ENCODE peak calls at places on chromosomes 12 and 14, in five cellular contexts. G is H9, A is neuronal stem cell, E is trophoblast cell, Q is H1. J is an unnamed sample.

GRCh38 chr14:101167428-101167827 is 263.9 kb upstream of the RTL1 start:
- DNase-seq in G (no peak), A (no peak), E (no peak), Q (no peak), J (no peak)

GRCh38 chr14:104296388-104297312 is 158.3 kb downstream of the KIF26A start:
- DNase-seq in G (peak), A (no peak), E (no peak), Q (no peak), J (no peak)

GRCh38 chr14:36515105-36515593 is 4.9 kb downstream of the NKX2-1 start:
- DNase-seq in G (peak), A (no peak), E (no peak), Q (peak), J (no peak)

GRCh38 chr12:88420460-88420859 is 159.8 kb downstream of the KITLG start:
- DNase-seq in G (no peak), A (no peak), E (no peak), Q (no peak), J (peak)

GRCh38 chr14:69640931-69641330 is 29.5 kb downstream of the SUSD6 start:
- DNase-seq in G (no peak), A (no peak), E (no peak), Q (no peak), J (no peak)

GRCh38 chr12:20404576-20405346 is 36.4 kb downstream of the PDE3A start:
- DNase-seq in G (no peak), A (no peak), E (no peak), Q (no peak), J (no peak)

GRCh38 chr14:21771671-21772070 is 98.1 kb upstream of the OR4E1 start:
- DNase-seq in G (no peak), A (no peak), E (peak), Q (no peak), J (no peak)

GRCh38 chr12:121781751-121782615 is 11.5 kb downstream of the RHOF start:
- DNase-seq in G (peak), A (no peak), E (no peak), Q (no peak), J (peak)

GRCh38 chr14:24147761-24148428 is 597 bp downstream of the RNF31 start:
- DNase-seq in G (no peak), A (no peak), E (no peak), Q (no peak), J (no peak)

GRCh38 chr14:88605594-88605993 is 42.8 kb downstream of the ZC3H14 start:
- DNase-seq in G (no peak), A (no peak), E (no peak), Q (no peak), J (peak)

GRCh38 chr12:65232490-65233077 is 45.9 kb upstream of the MSRB3 start:
- DNase-seq in G (no peak), A (no peak), E (no peak), Q (no peak), J (peak)

GRCh38 chr12:67322580-67322979 is 53.4 kb downstream of the CAND1 start:
- DNase-seq in G (no peak), A (no peak), E (no peak), Q (no peak), J (no peak)

GRCh38 chr12:109764776-109765492 is 51.3 kb downstream of the FAM222A start:
- DNase-seq in G (peak), A (no peak), E (no peak), Q (peak), J (no peak)

GRCh38 chr12:89029961-89030360 is 322.3 kb downstream of the DUSP6 start:
- DNase-seq in G (no peak), A (no peak), E (no peak), Q (no peak), J (no peak)

GRCh38 chr12:40942326-40942725 is 245.8 kb upstream of the PDZRN4 start:
- DNase-seq in G (no peak), A (peak), E (peak), Q (no peak), J (peak)

GRCh38 chr14:26867171-26867757 is 269.4 kb upstream of the NOVA1 start:
- DNase-seq in G (no peak), A (no peak), E (no peak), Q (no peak), J (no peak)

GRCh38 chr12:111444314-111444705 is 38.6 kb downstream of the SH2B3 start:
- DNase-seq in G (no peak), A (no peak), E (no peak), Q (no peak), J (peak)

GRCh38 chr12:31000751-31001150 is 72.9 kb upstream of the DDX11 start:
- DNase-seq in G (no peak), A (no peak), E (no peak), Q (no peak), J (peak)

GRCh38 chr12:124921200-124922008 is 7.0 kb upstream of the UBC start:
- DNase-seq in G (peak), A (no peak), E (peak), Q (peak), J (peak)

GRCh38 chr12:1918081-1918874 is at the start of gene CACNA2D4:
- DNase-seq in G (peak), A (peak), E (no peak), Q (peak), J (no peak)

GRCh38 chr12:93563807-93564538 is 8.5 kb upstream of the SOCS2 start:
- DNase-seq in G (no peak), A (no peak), E (no peak), Q (no peak), J (peak)

GRCh38 chr12:10027311-10028099 is 3.0 kb upstream of the CLEC9A start:
- DNase-seq in G (no peak), A (no peak), E (peak), Q (no peak), J (peak)

GRCh38 chr12:5432011-5432400 is at the start of gene NTF3:
- DNase-seq in G (peak), A (no peak), E (no peak), Q (peak), J (peak)

GRCh38 chr12:50074936-50075807 is 10.0 kb upstream of the SMARCD1 start:
- DNase-seq in G (peak), A (peak), E (peak), Q (peak), J (peak)

GRCh38 chr12:68613209-68613904 is 2.7 kb downstream of the RAP1B start:
- DNase-seq in G (no peak), A (no peak), E (no peak), Q (no peak), J (no peak)

GRCh38 chr12:46342562-46343033 is 30.0 kb downstream of the SLC38A2 start:
- DNase-seq in G (peak), A (no peak), E (peak), Q (peak), J (peak)

GRCh38 chr12:46349253-46349652 is 23.3 kb downstream of the SLC38A2 start:
- DNase-seq in G (no peak), A (no peak), E (no peak), Q (no peak), J (no peak)

GRCh38 chr12:46339051-46339450 is 33.5 kb downstream of the SLC38A2 start:
- DNase-seq in G (no peak), A (no peak), E (no peak), Q (no peak), J (no peak)

DNA sequence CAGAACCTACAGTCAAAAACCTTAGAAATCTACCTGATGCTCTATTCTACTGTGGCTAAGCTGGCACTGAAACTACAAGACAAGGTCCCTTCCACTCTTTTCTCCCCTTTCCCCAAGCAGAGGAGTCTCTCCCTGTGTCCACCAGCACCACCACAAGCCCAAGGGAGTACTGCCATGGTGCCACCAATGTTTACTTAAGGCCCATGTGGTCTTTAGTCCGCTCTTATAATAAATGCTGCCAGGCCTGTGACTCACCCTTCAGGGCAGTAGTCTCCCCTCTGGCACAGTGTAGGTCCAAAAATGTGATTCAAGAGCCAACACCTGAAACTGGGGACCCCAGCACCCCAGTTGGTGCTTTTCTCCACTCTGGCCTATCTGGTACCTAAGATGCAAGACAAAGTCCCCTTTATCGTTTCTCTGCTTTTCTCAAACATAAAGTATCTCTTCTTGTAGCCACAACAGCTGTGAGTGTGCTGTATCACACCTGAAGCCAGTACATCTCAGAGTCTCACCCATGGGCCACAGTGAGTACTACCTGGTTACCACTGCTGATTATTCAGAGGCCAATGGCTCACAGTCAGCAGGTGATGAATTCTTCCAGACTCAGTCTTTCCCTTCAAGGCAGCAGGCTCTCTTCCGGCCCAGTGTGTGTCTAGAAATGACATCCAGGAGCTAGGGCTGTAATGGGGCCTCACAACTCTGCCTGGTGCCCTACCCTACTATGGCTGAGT is 29.3 kb downstream of the SLC38A2 start:
- DNase-seq in G (no peak), A (no peak), E (no peak), Q (no peak), J (no peak)
- H3K18ac ChIP-seq in G (no peak), A (no peak), E (no peak), Q (no peak), J (no peak)

DNA sequence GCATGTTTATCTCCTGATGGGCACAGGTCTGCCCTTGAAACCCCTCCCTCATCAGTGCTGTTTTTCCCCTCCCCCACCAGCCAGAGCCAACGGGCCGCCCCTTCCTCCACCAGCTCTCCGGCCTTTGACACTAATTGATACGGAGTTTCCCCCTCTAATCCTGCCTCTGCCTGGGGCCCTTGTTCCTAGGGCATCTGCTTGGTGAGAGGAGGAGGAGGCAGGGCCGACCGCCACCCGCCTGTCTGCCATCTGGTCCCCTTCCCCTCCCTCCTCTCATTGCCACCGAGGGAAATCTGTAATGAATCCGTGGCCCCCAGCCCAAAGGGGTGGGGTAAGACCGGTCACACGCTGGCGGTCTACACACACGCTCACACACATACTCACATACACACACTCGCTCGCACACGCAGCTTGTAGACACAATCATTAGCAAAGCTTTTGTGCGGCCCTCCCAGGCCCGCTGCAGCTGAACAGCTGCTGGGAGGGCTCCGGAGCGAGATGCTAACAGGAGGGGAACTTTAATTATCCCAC is 27.4 kb downstream of the SRRM4 start:
- DNase-seq in G (peak), A (peak), E (no peak), Q (peak), J (no peak)
- H2BK12ac ChIP-seq in G (no peak), A (no peak), E (no peak), Q (no peak), J (no peak)

GRCh38 chr12:56437430-56438176 is 11.6 kb downstream of the TIMELESS start:
- DNase-seq in G (no peak), A (no peak), E (no peak), Q (no peak), J (no peak)

GRCh38 chr12:56431288-56431687 is 17.9 kb downstream of the TIMELESS start:
- DNase-seq in G (no peak), A (no peak), E (no peak), Q (no peak), J (no peak)

GRCh38 chr12:56431850-56432249 is 17.4 kb downstream of the TIMELESS start:
- DNase-seq in G (no peak), A (no peak), E (no peak), Q (no peak), J (peak)

GRCh38 chr12:56434828-56435227 is 14.4 kb downstream of the TIMELESS start:
- DNase-seq in G (no peak), A (no peak), E (no peak), Q (no peak), J (no peak)
- H4K8ac ChIP-seq in G (no peak), A (no peak), E (no peak), Q (no peak), J (no peak)

DNA sequence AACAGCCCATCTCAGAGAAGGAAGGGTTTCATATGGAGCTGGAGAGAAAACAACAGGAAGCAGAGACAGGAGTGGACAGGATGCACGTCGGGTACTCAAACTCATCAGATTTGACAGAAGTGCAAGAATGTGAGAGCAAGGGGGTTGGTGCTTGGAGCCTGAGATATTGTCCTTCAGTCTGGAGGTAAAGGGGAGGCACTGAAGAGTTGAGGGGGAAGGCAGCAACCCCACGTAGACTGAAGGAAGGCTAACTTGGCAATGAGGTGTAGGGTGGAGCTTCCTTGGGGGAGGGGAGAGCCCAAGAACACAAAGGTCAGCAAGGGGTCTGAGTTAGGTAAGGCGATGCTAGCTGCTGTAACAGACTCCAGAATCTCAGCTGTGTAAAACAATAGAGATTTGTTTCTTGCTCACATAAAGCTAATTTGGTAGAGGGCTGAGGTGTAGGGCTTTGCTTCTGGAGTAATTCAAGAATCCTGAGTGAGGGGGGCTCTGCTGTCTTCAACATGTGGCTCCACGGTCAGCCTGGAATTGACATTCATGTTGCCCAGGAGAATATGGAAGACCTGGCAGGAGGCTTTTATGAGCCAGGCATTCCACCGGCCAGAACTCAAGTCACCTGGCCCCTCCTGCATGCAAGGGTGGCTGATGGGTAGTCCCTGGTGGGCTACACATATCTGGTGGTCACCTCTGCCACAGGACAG is 153.9 kb downstream of the ZFP36L1 start:
- DNase-seq in G (peak), A (no peak), E (no peak), Q (peak), J (no peak)
- H3K18ac ChIP-seq in G (no peak), A (peak), E (peak), Q (peak), J (peak)

GRCh38 chr14:22920697-22921096 is 1.7 kb upstream of the RBM23 start:
- DNase-seq in G (no peak), A (no peak), E (no peak), Q (no peak), J (no peak)

GRCh38 chr14:22923746-22924145 is 4.8 kb upstream of the RBM23 start:
- DNase-seq in G (no peak), A (no peak), E (no peak), Q (no peak), J (no peak)

GRCh38 chr14:22925513-22925912 is 3.7 kb downstream of the PRMT5 start:
- DNase-seq in G (no peak), A (no peak), E (no peak), Q (no peak), J (no peak)

GRCh38 chr14:22919601-22919921 is 612 bp upstream of the RBM23 start:
- DNase-seq in G (no peak), A (no peak), E (no peak), Q (no peak), J (no peak)

GRCh38 chr14:22922294-22922693 is 3.3 kb upstream of the RBM23 start:
- DNase-seq in G (no peak), A (no peak), E (no peak), Q (no peak), J (no peak)
- H2BK12ac ChIP-seq in G (no peak), A (no peak), E (no peak), Q (no peak), J (no peak)

J was measured in mesenchymal stem cell.